ENCODE peak calls at places on chromosomes 12 and 14, in four cellular contexts. M is renal cortical epithelial cell, V is cardiac fibroblast, T is Right ventricle myocardium superior. J is an unnamed sample.

GRCh38 chr14:53929871-53930685 is 26.5 kb downstream of the BMP4 start:
- DNase-seq in V (no peak), M (no peak), T (no peak), J (no peak)

GRCh38 chr12:31589896-31590729 is 823 bp downstream of the DENND5B start:
- DNase-seq in M (peak), T (peak), V (peak), J (peak)

GRCh38 chr12:26648584-26648983 is 184.4 kb downstream of the ITPR2 start:
- DNase-seq in V (peak), M (peak), T (no peak), J (no peak)

GRCh38 chr12:48985475-48985897 is 7.4 kb downstream of the WNT1 start:
- DNase-seq in V (no peak), M (no peak), T (peak), J (no peak)

GRCh38 chr14:59181804-59182203 is 6.7 kb upstream of the DAAM1 start:
- DNase-seq in V (no peak), M (no peak), T (no peak), J (no peak)

GRCh38 chr14:79278798-79279644 is 932.3 kb downstream of the DIO2 start:
- DNase-seq in M (peak), V (peak), T (peak), J (peak)

GRCh38 chr14:31414190-31414833 is 6.0 kb downstream of the HEATR5A start:
- DNase-seq in T (no peak), V (peak), M (peak), J (no peak)

GRCh38 chr12:12840500-12840899 is 27.4 kb downstream of the DDX47 start:
- DNase-seq in T (no peak), M (no peak), V (no peak), J (no peak)

GRCh38 chr14:57291692-57292647 is 23.2 kb downstream of the AP5M1 start:
- DNase-seq in M (no peak), V (no peak), T (no peak), J (no peak)

GRCh38 chr14:32560213-32560857 is 231.2 kb downstream of the AKAP6 start:
- DNase-seq in M (peak), V (peak), T (no peak), J (peak)

GRCh38 chr14:99732436-99733220 is 48.5 kb downstream of the CYP46A1 start:
- DNase-seq in V (no peak), T (peak), M (no peak), J (no peak)

GRCh38 chr14:65103150-65103760 is 938 bp upstream of the MAX start:
- DNase-seq in T (no peak), V (peak), M (no peak), J (peak)

GRCh38 chr12:120538281-120539156 is 4.4 kb downstream of the RNF10 start:
- DNase-seq in M (peak), T (peak), V (peak), J (no peak)

GRCh38 chr12:5665615-5666014 is 233.7 kb downstream of the NTF3 start:
- DNase-seq in V (no peak), M (peak), T (no peak), J (no peak)

GRCh38 chr12:1869145-1869544 is 48.8 kb downstream of the LRTM2 start:
- DNase-seq in V (no peak), T (no peak), M (no peak), J (no peak)

J was measured in SK-N-DZ.